ENCODE peak calls at places on chromosomes 2 and 18, in eight cellular contexts. One of them, this sample, is unnamed.

GRCh38 chr2:240595381-240596079 is 9.0 kb downstream of the CAPN10 start:
- DNase-seq in HCT116: no peak
- DNase-seq in A549: peak; percentile 30
- DNase-seq in HL-60: no peak
- DNase-seq in K562: peak; percentile 50
- DNase-seq in GM12878: no peak
- DNase-seq in HepG2: peak; percentile 64
- DNase-seq in SK-N-SH: peak; percentile 76
- DNase-seq in this sample: no peak

GRCh38 chr2:24409700-24410556 is 49.6 kb upstream of the ITSN2 start:
- DNase-seq in HCT116: peak; percentile 67
- DNase-seq in A549: peak; percentile 83
- DNase-seq in HL-60: peak; percentile 21
- DNase-seq in K562: peak; percentile 57
- DNase-seq in GM12878: peak; percentile 31
- DNase-seq in HepG2: peak; percentile 71
- DNase-seq in SK-N-SH: peak; percentile 83
- DNase-seq in this sample: peak; percentile 68

GRCh38 chr2:24702800-24703199 is 90.4 kb downstream of the PTRHD1 start:
- DNase-seq in HCT116: peak; percentile 83
- DNase-seq in A549: peak; percentile 57
- DNase-seq in HL-60: no peak
- DNase-seq in K562: no peak
- DNase-seq in GM12878: no peak
- DNase-seq in HepG2: no peak
- DNase-seq in SK-N-SH: no peak
- DNase-seq in this sample: peak; percentile 68

GRCh38 chr2:9152975-9153402 is 53.6 kb upstream of the ASAP2 start:
- DNase-seq in HCT116: no peak
- DNase-seq in A549: no peak
- DNase-seq in HL-60: no peak
- DNase-seq in K562: no peak
- DNase-seq in GM12878: no peak
- DNase-seq in HepG2: no peak
- DNase-seq in SK-N-SH: no peak
- DNase-seq in this sample: no peak

GRCh38 chr18:28267878-28268625 is 91.1 kb upstream of the CDH2 start:
- DNase-seq in HCT116: no peak
- DNase-seq in A549: peak; percentile 5
- DNase-seq in HL-60: no peak
- DNase-seq in K562: no peak
- DNase-seq in GM12878: no peak
- DNase-seq in HepG2: no peak
- DNase-seq in SK-N-SH: no peak
- DNase-seq in this sample: no peak

GRCh38 chr2:197806317-197806633 is 1.9 kb downstream of the PLCL1 start:
- DNase-seq in HCT116: no peak
- DNase-seq in A549: no peak
- DNase-seq in HL-60: no peak
- DNase-seq in K562: no peak
- DNase-seq in GM12878: no peak
- DNase-seq in HepG2: no peak
- DNase-seq in SK-N-SH: no peak
- DNase-seq in this sample: no peak

GRCh38 chr2:151729837-151730236 is 4.4 kb downstream of the NEB start:
- DNase-seq in HCT116: no peak
- DNase-seq in A549: no peak
- DNase-seq in HL-60: no peak
- DNase-seq in K562: no peak
- DNase-seq in GM12878: no peak
- DNase-seq in HepG2: no peak
- DNase-seq in SK-N-SH: no peak
- DNase-seq in this sample: no peak

GRCh38 chr2:239158641-239159475 is 242.0 kb downstream of the HDAC4 start:
- DNase-seq in HCT116: no peak
- DNase-seq in A549: peak; percentile 15
- DNase-seq in HL-60: no peak
- DNase-seq in K562: peak; percentile 61
- DNase-seq in GM12878: no peak
- DNase-seq in HepG2: no peak
- DNase-seq in SK-N-SH: peak; percentile 52
- DNase-seq in this sample: no peak

GRCh38 chr2:74927617-74928016 is 30.8 kb upstream of the POLE4 start:
- DNase-seq in HCT116: no peak
- DNase-seq in A549: no peak
- DNase-seq in HL-60: no peak
- DNase-seq in K562: no peak
- DNase-seq in GM12878: no peak
- DNase-seq in HepG2: no peak
- DNase-seq in SK-N-SH: no peak
- DNase-seq in this sample: no peak

GRCh38 chr2:225797394-225797793 is 397.9 kb downstream of the NYAP2 start:
- DNase-seq in HCT116: no peak
- DNase-seq in A549: peak; percentile 11
- DNase-seq in HL-60: no peak
- DNase-seq in K562: no peak
- DNase-seq in GM12878: no peak
- DNase-seq in HepG2: no peak
- DNase-seq in SK-N-SH: no peak
- DNase-seq in this sample: no peak

GRCh38 chr2:113266431-113266830 is 12.3 kb downstream of the PAX8 start:
- DNase-seq in HCT116: no peak
- DNase-seq in A549: no peak
- DNase-seq in HL-60: no peak
- DNase-seq in K562: no peak
- DNase-seq in GM12878: no peak
- DNase-seq in HepG2: no peak
- DNase-seq in SK-N-SH: no peak
- DNase-seq in this sample: no peak

GRCh38 chr18:43314931-43315330 is 37.6 kb upstream of the SYT4 start:
- DNase-seq in HCT116: no peak
- DNase-seq in A549: no peak
- DNase-seq in HL-60: no peak
- DNase-seq in K562: no peak
- DNase-seq in GM12878: no peak
- DNase-seq in HepG2: no peak
- DNase-seq in SK-N-SH: no peak
- DNase-seq in this sample: no peak

GRCh38 chr18:12251311-12251710 is 2.9 kb upstream of the CIDEA start:
- DNase-seq in HCT116: no peak
- DNase-seq in A549: no peak
- DNase-seq in HL-60: no peak
- DNase-seq in K562: no peak
- DNase-seq in GM12878: no peak
- DNase-seq in HepG2: no peak
- DNase-seq in SK-N-SH: no peak
- DNase-seq in this sample: no peak

GRCh38 chr2:173961346-173961705 is 3.8 kb downstream of the SP3 start:
- DNase-seq in HCT116: no peak
- DNase-seq in A549: no peak
- DNase-seq in HL-60: no peak
- DNase-seq in K562: no peak
- DNase-seq in GM12878: no peak
- DNase-seq in HepG2: peak; percentile 73
- DNase-seq in SK-N-SH: no peak
- DNase-seq in this sample: no peak

GRCh38 chr2:230944804-230945372 is 19.8 kb upstream of the GPR55 start:
- DNase-seq in HCT116: no peak
- DNase-seq in A549: no peak
- DNase-seq in HL-60: no peak
- DNase-seq in K562: no peak
- DNase-seq in GM12878: no peak
- DNase-seq in HepG2: no peak
- DNase-seq in SK-N-SH: no peak
- DNase-seq in this sample: no peak

GRCh38 chr2:239277401-239278085 is 123.3 kb downstream of the HDAC4 start:
- DNase-seq in HCT116: no peak
- DNase-seq in A549: no peak
- DNase-seq in HL-60: no peak
- DNase-seq in K562: no peak
- DNase-seq in GM12878: no peak
- DNase-seq in HepG2: no peak
- DNase-seq in SK-N-SH: no peak
- DNase-seq in this sample: no peak

GRCh38 chr2:241867776-241868420 is 1.6 kb upstream of the RTP5 start:
- DNase-seq in HCT116: no peak
- DNase-seq in A549: no peak
- DNase-seq in HL-60: no peak
- DNase-seq in K562: no peak
- DNase-seq in GM12878: no peak
- DNase-seq in HepG2: no peak
- DNase-seq in SK-N-SH: peak; percentile 42
- DNase-seq in this sample: no peak

GRCh38 chr2:108591163-108591562 is 56.9 kb downstream of the LIMS1 start:
- DNase-seq in HCT116: no peak
- DNase-seq in A549: no peak
- DNase-seq in HL-60: no peak
- DNase-seq in K562: no peak
- DNase-seq in GM12878: no peak
- DNase-seq in HepG2: no peak
- DNase-seq in SK-N-SH: no peak
- DNase-seq in this sample: no peak

GRCh38 chr2:120937736-120938131 is 202.1 kb downstream of the GLI2 start:
- DNase-seq in HCT116: no peak
- DNase-seq in A549: no peak
- DNase-seq in HL-60: no peak
- DNase-seq in K562: no peak
- DNase-seq in GM12878: no peak
- DNase-seq in HepG2: no peak
- DNase-seq in SK-N-SH: no peak
- DNase-seq in this sample: no peak

GRCh38 chr18:80179857-80180558 is 67.3 kb downstream of the PARD6G start:
- DNase-seq in HCT116: no peak
- DNase-seq in A549: no peak
- DNase-seq in HL-60: no peak
- DNase-seq in K562: no peak
- DNase-seq in GM12878: no peak
- DNase-seq in HepG2: no peak
- DNase-seq in SK-N-SH: no peak
- DNase-seq in this sample: no peak

GRCh38 chr2:95158441-95158840 is 1.2 kb downstream of the ZNF514 start:
- DNase-seq in HCT116: no peak
- DNase-seq in A549: no peak
- DNase-seq in HL-60: no peak
- DNase-seq in K562: peak; percentile 35
- DNase-seq in GM12878: no peak
- DNase-seq in HepG2: no peak
- DNase-seq in SK-N-SH: no peak
- DNase-seq in this sample: no peak

GRCh38 chr2:171044416-171044815 is 115.4 kb downstream of the GORASP2 start:
- DNase-seq in HCT116: no peak
- DNase-seq in A549: no peak
- DNase-seq in HL-60: no peak
- DNase-seq in K562: no peak
- DNase-seq in GM12878: no peak
- DNase-seq in HepG2: no peak
- DNase-seq in SK-N-SH: no peak
- DNase-seq in this sample: no peak

GRCh38 chr18:9743200-9744016 is 35.3 kb downstream of the RAB31 start:
- DNase-seq in HCT116: peak; percentile 96
- DNase-seq in A549: peak; percentile 93
- DNase-seq in HL-60: peak; percentile 83
- DNase-seq in K562: peak; percentile 65
- DNase-seq in GM12878: no peak
- DNase-seq in HepG2: peak; percentile 54
- DNase-seq in SK-N-SH: no peak
- DNase-seq in this sample: peak; percentile 96

GRCh38 chr2:42568431-42569115 is at the start of gene MTA3:
- DNase-seq in HCT116: no peak
- DNase-seq in A549: peak; percentile 41
- DNase-seq in HL-60: no peak
- DNase-seq in K562: peak; percentile 89
- DNase-seq in GM12878: no peak
- DNase-seq in HepG2: peak; percentile 27
- DNase-seq in SK-N-SH: peak; percentile 93
- DNase-seq in this sample: no peak
- TF ChIP-seq REST in HCT116: no peak
- TF ChIP-seq REST in A549: no peak
- TF ChIP-seq REST in HL-60: no peak
- TF ChIP-seq REST in K562: no peak
- TF ChIP-seq REST in GM12878: no peak
- TF ChIP-seq REST in HepG2: no peak
- TF ChIP-seq REST in SK-N-SH: no peak
- TF ChIP-seq REST in this sample: no peak

GRCh38 chr18:8623549-8624106 is 14.4 kb downstream of the RAB12 start:
- DNase-seq in HCT116: no peak
- DNase-seq in A549: no peak
- DNase-seq in HL-60: peak; percentile 64
- DNase-seq in K562: no peak
- DNase-seq in GM12878: no peak
- DNase-seq in HepG2: no peak
- DNase-seq in SK-N-SH: no peak
- DNase-seq in this sample: no peak
- TF ChIP-seq REST in HCT116: no peak
- TF ChIP-seq REST in A549: no peak
- TF ChIP-seq REST in HL-60: no peak
- TF ChIP-seq REST in K562: no peak
- TF ChIP-seq REST in GM12878: no peak
- TF ChIP-seq REST in HepG2: no peak
- TF ChIP-seq REST in SK-N-SH: no peak
- TF ChIP-seq REST in this sample: no peak

DNA sequence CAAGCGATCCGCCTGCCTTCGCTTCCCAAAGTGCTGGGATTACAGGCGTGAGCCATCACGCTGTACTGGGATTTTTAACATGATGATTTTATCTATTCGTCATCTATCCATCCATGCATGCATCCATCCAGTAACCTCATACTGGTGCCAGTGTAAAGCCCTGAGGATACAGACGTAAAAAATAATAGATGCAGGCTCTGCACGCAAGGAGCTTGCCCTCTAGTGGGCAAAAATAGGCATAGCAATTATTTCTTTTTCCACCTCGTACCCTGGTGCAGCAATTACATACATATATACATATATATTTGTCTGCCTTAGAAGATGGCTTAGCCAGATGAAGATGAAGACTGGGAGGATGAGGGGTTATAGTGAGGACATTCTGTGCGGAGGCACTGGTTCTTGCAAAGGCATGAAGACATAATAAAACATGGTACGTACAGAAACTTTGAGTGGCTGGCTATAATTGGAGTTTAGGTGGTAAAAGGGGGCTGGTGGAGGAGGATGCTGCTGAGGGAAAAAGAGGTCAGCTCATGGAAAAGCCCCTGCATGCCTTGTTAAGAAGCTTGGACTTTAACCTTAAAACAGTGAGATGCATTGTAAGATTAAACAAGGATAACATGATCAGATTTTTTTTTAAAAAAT is 19.6 kb upstream of the RPIA start:
- DNase-seq in HCT116: peak; percentile 34
- DNase-seq in A549: peak; percentile 64
- DNase-seq in HL-60: no peak
- DNase-seq in K562: peak; percentile 65
- DNase-seq in GM12878: no peak
- DNase-seq in HepG2: peak; percentile 50
- DNase-seq in SK-N-SH: peak; percentile 52
- DNase-seq in this sample: no peak
- TF ChIP-seq REST in HCT116: no peak
- TF ChIP-seq REST in A549: no peak
- TF ChIP-seq REST in HL-60: no peak
- TF ChIP-seq REST in K562: no peak
- TF ChIP-seq REST in GM12878: no peak
- TF ChIP-seq REST in HepG2: no peak
- TF ChIP-seq REST in SK-N-SH: no peak
- TF ChIP-seq REST in this sample: no peak

GRCh38 chr2:172710584-172711024 is 25.0 kb upstream of the RAPGEF4 start:
- DNase-seq in HCT116: no peak
- DNase-seq in A549: peak; percentile 66
- DNase-seq in HL-60: no peak
- DNase-seq in K562: peak; percentile 14
- DNase-seq in GM12878: no peak
- DNase-seq in HepG2: peak; percentile 25
- DNase-seq in SK-N-SH: peak; percentile 67
- DNase-seq in this sample: no peak
- TF ChIP-seq REST in HCT116: no peak
- TF ChIP-seq REST in A549: no peak
- TF ChIP-seq REST in HL-60: no peak
- TF ChIP-seq REST in K562: no peak
- TF ChIP-seq REST in GM12878: no peak
- TF ChIP-seq REST in HepG2: no peak
- TF ChIP-seq REST in SK-N-SH: no peak
- TF ChIP-seq REST in this sample: no peak